ENCODE peak calls at places on chromosomes 12 and 14, in five cellular contexts. B, Z, A, M and T are unnamed samples.

GRCh38 chr14:75361751-75362433 is 65.9 kb upstream of the JDP2 start:
- DNase-seq in B (no peak), Z (peak), A (no peak), M (no peak), T (no peak)

GRCh38 chr14:61841145-61841544 is 78.9 kb downstream of the SNAPC1 start:
- DNase-seq in B (no peak), Z (no peak), A (no peak), M (no peak), T (no peak)

GRCh38 chr14:50607181-50607580 is 47.2 kb downstream of the ATL1 start:
- DNase-seq in B (no peak), Z (peak), A (peak), M (no peak), T (no peak)

GRCh38 chr12:63909746-63910145 is 65.2 kb downstream of the SRGAP1 start:
- DNase-seq in B (peak), Z (no peak), A (no peak), M (no peak), T (no peak)

GRCh38 chr12:47757360-47757839 is 1.3 kb downstream of the RAPGEF3 start:
- DNase-seq in B (peak), Z (no peak), A (no peak), M (no peak), T (no peak)

GRCh38 chr12:68495666-68496065 is 115.0 kb upstream of the RAP1B start:
- DNase-seq in B (no peak), Z (peak), A (peak), M (no peak), T (no peak)

GRCh38 chr14:33576014-33576413 is 374.9 kb downstream of the EGLN3 start:
- DNase-seq in B (no peak), Z (no peak), A (no peak), M (no peak), T (no peak)

GRCh38 chr12:56212360-56212759 is 9.4 kb downstream of the RNF41 start:
- DNase-seq in B (no peak), Z (no peak), A (no peak), M (no peak), T (no peak)

GRCh38 chr12:131142891-131143637 is 189.4 kb downstream of the ADGRD1 start:
- DNase-seq in B (no peak), Z (no peak), A (no peak), M (peak), T (no peak)

GRCh38 chr14:100271247-100271939 is 32.4 kb downstream of the YY1 start:
- DNase-seq in B (peak), Z (no peak), A (no peak), M (no peak), T (no peak)

GRCh38 chr12:131919366-131920156 is 9.5 kb upstream of the PUS1 start:
- DNase-seq in B (no peak), Z (no peak), A (no peak), M (no peak), T (no peak)

GRCh38 chr12:93895096-93895460 is 217.9 kb downstream of the CRADD start:
- DNase-seq in B (no peak), Z (peak), A (no peak), M (no peak), T (no peak)

GRCh38 chr14:24259282-24260025 is 3.5 kb downstream of the TGM1 start:
- DNase-seq in B (no peak), Z (peak), A (no peak), M (no peak), T (no peak)